ENCODE peak calls at places on chromosomes 12 and 14, in seven cellular contexts. One of them, this sample, is unnamed.

GRCh38 chr12:103657331-103657730 is 70.3 kb downstream of the STAB2 start:
- DNase-seq in hypothalamus: no peak
- DNase-seq in NCI-H1417: no peak
- DNase-seq in LoVo: no peak
- DNase-seq in EH: peak
- DNase-seq in stromal cell of bone marrow: no peak
- DNase-seq in stimulated activated CD8-positive, alpha-beta memory T cell treated with anti-CD3 and anti-CD28 coated beads, Interleukin-4, amount 100 ng/mL, for 1 hour: no peak
- DNase-seq in this sample: peak

GRCh38 chr14:56102901-56103409 is 15.3 kb upstream of the PELI2 start:
- DNase-seq in stromal cell of bone marrow: no peak
- DNase-seq in LoVo: no peak
- DNase-seq in stimulated activated CD8-positive, alpha-beta memory T cell treated with anti-CD3 and anti-CD28 coated beads, Interleukin-4, amount 100 ng/mL, for 1 hour: no peak
- DNase-seq in hypothalamus: no peak
- DNase-seq in NCI-H1417: no peak
- DNase-seq in EH: peak
- DNase-seq in this sample: no peak

GRCh38 chr12:131827961-131828534 is at the start of gene MMP17:
- DNase-seq in NCI-H1417: peak
- DNase-seq in stimulated activated CD8-positive, alpha-beta memory T cell treated with anti-CD3 and anti-CD28 coated beads, Interleukin-4, amount 100 ng/mL, for 1 hour: no peak
- DNase-seq in stromal cell of bone marrow: peak
- DNase-seq in EH: peak
- DNase-seq in hypothalamus: no peak
- DNase-seq in LoVo: peak
- DNase-seq in this sample: peak

GRCh38 chr12:66693901-66694513 is 15.1 kb upstream of the GRIP1 start:
- DNase-seq in NCI-H1417: peak
- DNase-seq in stromal cell of bone marrow: peak
- DNase-seq in stimulated activated CD8-positive, alpha-beta memory T cell treated with anti-CD3 and anti-CD28 coated beads, Interleukin-4, amount 100 ng/mL, for 1 hour: peak
- DNase-seq in LoVo: peak
- DNase-seq in EH: peak
- DNase-seq in hypothalamus: no peak
- DNase-seq in this sample: peak

GRCh38 chr14:25150934-25151790 is 101.2 kb upstream of the STXBP6 start:
- DNase-seq in stimulated activated CD8-positive, alpha-beta memory T cell treated with anti-CD3 and anti-CD28 coated beads, Interleukin-4, amount 100 ng/mL, for 1 hour: no peak
- DNase-seq in NCI-H1417: peak
- DNase-seq in stromal cell of bone marrow: peak
- DNase-seq in EH: peak
- DNase-seq in LoVo: peak
- DNase-seq in hypothalamus: no peak
- DNase-seq in this sample: peak

GRCh38 chr12:90974286-90974685 is 19.3 kb upstream of the CCER1 start:
- DNase-seq in stromal cell of bone marrow: no peak
- DNase-seq in stimulated activated CD8-positive, alpha-beta memory T cell treated with anti-CD3 and anti-CD28 coated beads, Interleukin-4, amount 100 ng/mL, for 1 hour: no peak
- DNase-seq in LoVo: no peak
- DNase-seq in hypothalamus: no peak
- DNase-seq in EH: peak
- DNase-seq in NCI-H1417: no peak
- DNase-seq in this sample: peak

GRCh38 chr12:8950702-8951478 is 1.4 kb upstream of the M6PR start:
- DNase-seq in stromal cell of bone marrow: no peak
- DNase-seq in EH: no peak
- DNase-seq in LoVo: peak
- DNase-seq in NCI-H1417: no peak
- DNase-seq in stimulated activated CD8-positive, alpha-beta memory T cell treated with anti-CD3 and anti-CD28 coated beads, Interleukin-4, amount 100 ng/mL, for 1 hour: no peak
- DNase-seq in hypothalamus: no peak
- DNase-seq in this sample: no peak

GRCh38 chr12:107027304-107028053 is 40.5 kb upstream of the MTERF2 start:
- DNase-seq in stromal cell of bone marrow: peak
- DNase-seq in stimulated activated CD8-positive, alpha-beta memory T cell treated with anti-CD3 and anti-CD28 coated beads, Interleukin-4, amount 100 ng/mL, for 1 hour: no peak
- DNase-seq in hypothalamus: no peak
- DNase-seq in EH: peak
- DNase-seq in NCI-H1417: peak
- DNase-seq in LoVo: peak
- DNase-seq in this sample: peak

GRCh38 chr12:93514853-93515252 is 47.5 kb downstream of the MRPL42 start:
- DNase-seq in stimulated activated CD8-positive, alpha-beta memory T cell treated with anti-CD3 and anti-CD28 coated beads, Interleukin-4, amount 100 ng/mL, for 1 hour: no peak
- DNase-seq in hypothalamus: no peak
- DNase-seq in EH: peak
- DNase-seq in NCI-H1417: no peak
- DNase-seq in LoVo: no peak
- DNase-seq in stromal cell of bone marrow: peak
- DNase-seq in this sample: peak

GRCh38 chr14:29403091-29403490 is 524.6 kb downstream of the PRKD1 start:
- DNase-seq in NCI-H1417: no peak
- DNase-seq in stromal cell of bone marrow: no peak
- DNase-seq in stimulated activated CD8-positive, alpha-beta memory T cell treated with anti-CD3 and anti-CD28 coated beads, Interleukin-4, amount 100 ng/mL, for 1 hour: no peak
- DNase-seq in LoVo: no peak
- DNase-seq in EH: no peak
- DNase-seq in hypothalamus: no peak
- DNase-seq in this sample: no peak

GRCh38 chr14:31895206-31895605 is 181.9 kb upstream of the ARHGAP5 start:
- DNase-seq in EH: peak
- DNase-seq in stimulated activated CD8-positive, alpha-beta memory T cell treated with anti-CD3 and anti-CD28 coated beads, Interleukin-4, amount 100 ng/mL, for 1 hour: no peak
- DNase-seq in stromal cell of bone marrow: no peak
- DNase-seq in NCI-H1417: no peak
- DNase-seq in LoVo: no peak
- DNase-seq in hypothalamus: no peak
- DNase-seq in this sample: peak

GRCh38 chr12:68271346-68271745 is 17.9 kb upstream of the IL22 start:
- DNase-seq in stromal cell of bone marrow: no peak
- DNase-seq in LoVo: no peak
- DNase-seq in NCI-H1417: no peak
- DNase-seq in stimulated activated CD8-positive, alpha-beta memory T cell treated with anti-CD3 and anti-CD28 coated beads, Interleukin-4, amount 100 ng/mL, for 1 hour: no peak
- DNase-seq in EH: peak
- DNase-seq in hypothalamus: no peak
- DNase-seq in this sample: no peak

GRCh38 chr14:61129168-61129745 is 148.2 kb downstream of the SLC38A6 start:
- DNase-seq in stimulated activated CD8-positive, alpha-beta memory T cell treated with anti-CD3 and anti-CD28 coated beads, Interleukin-4, amount 100 ng/mL, for 1 hour: no peak
- DNase-seq in stromal cell of bone marrow: no peak
- DNase-seq in EH: no peak
- DNase-seq in LoVo: no peak
- DNase-seq in NCI-H1417: no peak
- DNase-seq in hypothalamus: no peak
- DNase-seq in this sample: no peak

GRCh38 chr14:76901171-76902055 is 75.2 kb downstream of the LRRC74A start:
- DNase-seq in stromal cell of bone marrow: no peak
- DNase-seq in stimulated activated CD8-positive, alpha-beta memory T cell treated with anti-CD3 and anti-CD28 coated beads, Interleukin-4, amount 100 ng/mL, for 1 hour: no peak
- DNase-seq in hypothalamus: no peak
- DNase-seq in NCI-H1417: no peak
- DNase-seq in EH: peak
- DNase-seq in LoVo: no peak
- DNase-seq in this sample: peak

GRCh38 chr12:77760271-77761025 is 70.2 kb upstream of the NAV3 start:
- DNase-seq in stromal cell of bone marrow: no peak
- DNase-seq in EH: no peak
- DNase-seq in stimulated activated CD8-positive, alpha-beta memory T cell treated with anti-CD3 and anti-CD28 coated beads, Interleukin-4, amount 100 ng/mL, for 1 hour: no peak
- DNase-seq in NCI-H1417: no peak
- DNase-seq in hypothalamus: no peak
- DNase-seq in LoVo: no peak
- DNase-seq in this sample: no peak